ENCODE peak calls at places on chromosomes 2 and 18, in nine cellular contexts. One of them, this sample, is unnamed.

GRCh38 chr2:72144746-72145657 is 2.7 kb downstream of the CYP26B1 start:
- DNase-seq in AG09309: no peak
- DNase-seq in GM12878: no peak
- DNase-seq in upper lobe of right lung: peak; percentile 71
- DNase-seq in RWPE2: peak; percentile 84
- DNase-seq in foreskin fibroblast: no peak
- DNase-seq in BE2C: no peak
- DNase-seq in nephron progenitor cell: peak; percentile 71
- DNase-seq in fibroblast of the aortic adventitia: no peak
- DNase-seq in this sample: no peak

GRCh38 chr18:61635901-61636528 is 256.8 kb downstream of the RNF152 start:
- DNase-seq in foreskin fibroblast: peak; percentile 35
- DNase-seq in AG09309: peak; percentile 2
- DNase-seq in fibroblast of the aortic adventitia: peak; percentile 75
- DNase-seq in RWPE2: no peak
- DNase-seq in GM12878: no peak
- DNase-seq in upper lobe of right lung: peak; percentile 59
- DNase-seq in BE2C: peak; percentile 31
- DNase-seq in nephron progenitor cell: peak; percentile 46
- DNase-seq in this sample: peak; percentile 18

GRCh38 chr2:25851740-25852503 is 26.4 kb downstream of the ASXL2 start:
- DNase-seq in upper lobe of right lung: no peak
- DNase-seq in foreskin fibroblast: peak; percentile 68
- DNase-seq in fibroblast of the aortic adventitia: peak; percentile 93
- DNase-seq in RWPE2: no peak
- DNase-seq in AG09309: peak; percentile 73
- DNase-seq in nephron progenitor cell: no peak
- DNase-seq in BE2C: no peak
- DNase-seq in GM12878: peak; percentile 57
- DNase-seq in this sample: peak; percentile 42

GRCh38 chr2:161134547-161135518 is 25.4 kb upstream of the TANK start:
- DNase-seq in upper lobe of right lung: no peak
- DNase-seq in GM12878: no peak
- DNase-seq in foreskin fibroblast: no peak
- DNase-seq in fibroblast of the aortic adventitia: peak; percentile 48
- DNase-seq in RWPE2: peak; percentile 63
- DNase-seq in nephron progenitor cell: no peak
- DNase-seq in AG09309: no peak
- DNase-seq in BE2C: no peak
- DNase-seq in this sample: no peak

GRCh38 chr2:71948781-71949536 is 198.7 kb downstream of the CYP26B1 start:
- DNase-seq in GM12878: no peak
- DNase-seq in BE2C: no peak
- DNase-seq in nephron progenitor cell: no peak
- DNase-seq in upper lobe of right lung: peak; percentile 45
- DNase-seq in RWPE2: no peak
- DNase-seq in AG09309: peak; percentile 41
- DNase-seq in fibroblast of the aortic adventitia: peak; percentile 85
- DNase-seq in foreskin fibroblast: peak; percentile 40
- DNase-seq in this sample: no peak

GRCh38 chr2:37706784-37707183 is 35.3 kb upstream of the CDC42EP3 start:
- DNase-seq in BE2C: no peak
- DNase-seq in nephron progenitor cell: no peak
- DNase-seq in RWPE2: no peak
- DNase-seq in GM12878: no peak
- DNase-seq in fibroblast of the aortic adventitia: no peak
- DNase-seq in AG09309: no peak
- DNase-seq in foreskin fibroblast: no peak
- DNase-seq in upper lobe of right lung: no peak
- DNase-seq in this sample: no peak

GRCh38 chr2:63050186-63050915 is at the start of gene OTX1:
- DNase-seq in GM12878: peak; percentile 41
- DNase-seq in foreskin fibroblast: peak; percentile 49
- DNase-seq in BE2C: no peak
- DNase-seq in RWPE2: peak; percentile 82
- DNase-seq in AG09309: no peak
- DNase-seq in nephron progenitor cell: peak; percentile 69
- DNase-seq in upper lobe of right lung: peak; percentile 83
- DNase-seq in fibroblast of the aortic adventitia: peak; percentile 49
- DNase-seq in this sample: no peak

GRCh38 chr2:105490204-105490603 is 91.4 kb upstream of the FHL2 start:
- DNase-seq in upper lobe of right lung: no peak
- DNase-seq in BE2C: no peak
- DNase-seq in nephron progenitor cell: no peak
- DNase-seq in GM12878: no peak
- DNase-seq in RWPE2: no peak
- DNase-seq in fibroblast of the aortic adventitia: no peak
- DNase-seq in AG09309: no peak
- DNase-seq in foreskin fibroblast: no peak
- DNase-seq in this sample: no peak

GRCh38 chr2:112821142-112821541 is 15.4 kb downstream of the IL1B start:
- DNase-seq in GM12878: no peak
- DNase-seq in AG09309: no peak
- DNase-seq in fibroblast of the aortic adventitia: no peak
- DNase-seq in nephron progenitor cell: no peak
- DNase-seq in BE2C: no peak
- DNase-seq in upper lobe of right lung: no peak
- DNase-seq in RWPE2: no peak
- DNase-seq in foreskin fibroblast: no peak
- DNase-seq in this sample: no peak

GRCh38 chr2:1041012-1041805 is 90.6 kb downstream of the SNTG2 start:
- DNase-seq in upper lobe of right lung: no peak
- DNase-seq in nephron progenitor cell: no peak
- DNase-seq in AG09309: no peak
- DNase-seq in fibroblast of the aortic adventitia: no peak
- DNase-seq in GM12878: no peak
- DNase-seq in BE2C: no peak
- DNase-seq in RWPE2: no peak
- DNase-seq in foreskin fibroblast: no peak
- DNase-seq in this sample: no peak

GRCh38 chr2:108266218-108266617 is 22.5 kb upstream of the SULT1C2 start:
- DNase-seq in nephron progenitor cell: no peak
- DNase-seq in AG09309: no peak
- DNase-seq in fibroblast of the aortic adventitia: no peak
- DNase-seq in RWPE2: no peak
- DNase-seq in BE2C: no peak
- DNase-seq in upper lobe of right lung: no peak
- DNase-seq in foreskin fibroblast: no peak
- DNase-seq in GM12878: no peak
- DNase-seq in this sample: no peak

GRCh38 chr2:166314022-166314759 is 61.6 kb downstream of the SCN9A start:
- DNase-seq in upper lobe of right lung: no peak
- DNase-seq in fibroblast of the aortic adventitia: peak; percentile 77
- DNase-seq in AG09309: peak; percentile 61
- DNase-seq in foreskin fibroblast: peak; percentile 73
- DNase-seq in RWPE2: no peak
- DNase-seq in BE2C: no peak
- DNase-seq in nephron progenitor cell: no peak
- DNase-seq in GM12878: no peak
- DNase-seq in this sample: peak; percentile 0

GRCh38 chr2:37189452-37190153 is 1.1 kb upstream of the SULT6B1 start:
- DNase-seq in upper lobe of right lung: no peak
- DNase-seq in RWPE2: no peak
- DNase-seq in AG09309: peak; percentile 67
- DNase-seq in GM12878: no peak
- DNase-seq in BE2C: no peak
- DNase-seq in foreskin fibroblast: peak; percentile 88
- DNase-seq in fibroblast of the aortic adventitia: peak; percentile 68
- DNase-seq in nephron progenitor cell: no peak
- DNase-seq in this sample: peak; percentile 59

GRCh38 chr2:129754831-129755230 is 224.6 kb upstream of the RAB6C start:
- DNase-seq in foreskin fibroblast: no peak
- DNase-seq in AG09309: no peak
- DNase-seq in BE2C: no peak
- DNase-seq in upper lobe of right lung: no peak
- DNase-seq in fibroblast of the aortic adventitia: no peak
- DNase-seq in RWPE2: no peak
- DNase-seq in nephron progenitor cell: no peak
- DNase-seq in GM12878: no peak
- DNase-seq in this sample: no peak

GRCh38 chr2:240643093-240643810 is 18.0 kb downstream of the GPR35 start:
- DNase-seq in RWPE2: no peak
- DNase-seq in nephron progenitor cell: no peak
- DNase-seq in GM12878: no peak
- DNase-seq in foreskin fibroblast: no peak
- DNase-seq in BE2C: no peak
- DNase-seq in upper lobe of right lung: peak; percentile 57
- DNase-seq in AG09309: no peak
- DNase-seq in fibroblast of the aortic adventitia: no peak
- DNase-seq in this sample: no peak

GRCh38 chr2:16044946-16045456 is 104.7 kb downstream of the MYCN start:
- DNase-seq in upper lobe of right lung: no peak
- DNase-seq in GM12878: no peak
- DNase-seq in RWPE2: no peak
- DNase-seq in BE2C: no peak
- DNase-seq in AG09309: no peak
- DNase-seq in foreskin fibroblast: no peak
- DNase-seq in nephron progenitor cell: no peak
- DNase-seq in fibroblast of the aortic adventitia: no peak
- DNase-seq in this sample: no peak

GRCh38 chr2:166090346-166090745 is 37.5 kb downstream of the SCN1A start:
- DNase-seq in nephron progenitor cell: no peak
- DNase-seq in GM12878: no peak
- DNase-seq in upper lobe of right lung: no peak
- DNase-seq in AG09309: peak; percentile 14
- DNase-seq in foreskin fibroblast: peak; percentile 43
- DNase-seq in BE2C: no peak
- DNase-seq in fibroblast of the aortic adventitia: peak; percentile 53
- DNase-seq in RWPE2: no peak
- DNase-seq in this sample: no peak

GRCh38 chr2:168338292-168338691 is 90.9 kb upstream of the STK39 start:
- DNase-seq in BE2C: no peak
- DNase-seq in foreskin fibroblast: no peak
- DNase-seq in nephron progenitor cell: no peak
- DNase-seq in AG09309: no peak
- DNase-seq in RWPE2: no peak
- DNase-seq in upper lobe of right lung: no peak
- DNase-seq in GM12878: no peak
- DNase-seq in fibroblast of the aortic adventitia: no peak
- DNase-seq in this sample: no peak

GRCh38 chr2:194087569-194087968 is 1569.5 kb upstream of the SLC39A10 start:
- DNase-seq in fibroblast of the aortic adventitia: peak; percentile 43
- DNase-seq in foreskin fibroblast: no peak
- DNase-seq in nephron progenitor cell: no peak
- DNase-seq in GM12878: no peak
- DNase-seq in RWPE2: no peak
- DNase-seq in upper lobe of right lung: no peak
- DNase-seq in AG09309: no peak
- DNase-seq in BE2C: peak; percentile 24
- DNase-seq in this sample: no peak

GRCh38 chr2:236862526-236862925 is 223.2 kb upstream of the COPS8 start:
- DNase-seq in fibroblast of the aortic adventitia: no peak
- DNase-seq in foreskin fibroblast: peak; percentile 30
- DNase-seq in upper lobe of right lung: no peak
- DNase-seq in GM12878: no peak
- DNase-seq in RWPE2: no peak
- DNase-seq in nephron progenitor cell: no peak
- DNase-seq in AG09309: peak; percentile 7
- DNase-seq in BE2C: no peak
- DNase-seq in this sample: no peak

GRCh38 chr2:165573534-165574461 is 104.3 kb downstream of the CSRNP3 start:
- DNase-seq in fibroblast of the aortic adventitia: peak; percentile 5
- DNase-seq in GM12878: no peak
- DNase-seq in foreskin fibroblast: no peak
- DNase-seq in nephron progenitor cell: peak; percentile 80
- DNase-seq in BE2C: peak; percentile 66
- DNase-seq in AG09309: no peak
- DNase-seq in upper lobe of right lung: peak; percentile 48
- DNase-seq in RWPE2: no peak
- DNase-seq in this sample: peak; percentile 37

GRCh38 chr2:241798081-241798630 is 10.8 kb upstream of the NEU4 start:
- DNase-seq in BE2C: peak; percentile 45
- DNase-seq in AG09309: no peak
- DNase-seq in RWPE2: peak; percentile 55
- DNase-seq in GM12878: no peak
- DNase-seq in foreskin fibroblast: no peak
- DNase-seq in fibroblast of the aortic adventitia: no peak
- DNase-seq in nephron progenitor cell: no peak
- DNase-seq in upper lobe of right lung: peak; percentile 53
- DNase-seq in this sample: no peak

DNA sequence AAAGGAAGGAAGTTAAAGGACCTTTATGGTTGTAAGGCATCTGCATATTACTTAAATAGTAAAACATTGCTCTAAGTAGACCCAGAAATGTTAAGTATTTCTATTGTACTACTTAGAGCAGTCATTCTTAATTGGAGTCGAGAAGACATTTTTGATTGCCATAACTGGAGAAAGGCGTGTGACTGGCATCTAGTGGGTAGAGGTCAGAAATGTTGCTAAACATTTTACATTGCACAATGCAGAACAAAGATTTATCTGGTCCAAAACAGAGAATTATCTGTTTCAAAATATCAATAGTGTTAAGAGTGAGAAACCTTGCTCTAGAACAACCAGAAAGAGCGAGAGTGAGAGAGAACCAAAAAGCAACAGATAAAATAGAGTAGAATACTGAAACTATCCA is 23.3 kb upstream of the ROCK1 start:
- DNase-seq in foreskin fibroblast: peak; percentile 35
- DNase-seq in BE2C: no peak
- DNase-seq in nephron progenitor cell: no peak
- DNase-seq in GM12878: no peak
- DNase-seq in upper lobe of right lung: no peak
- DNase-seq in RWPE2: no peak
- DNase-seq in AG09309: no peak
- DNase-seq in fibroblast of the aortic adventitia: peak; percentile 45
- DNase-seq in this sample: no peak
- TF ChIP-seq CTCF in foreskin fibroblast: no peak
- TF ChIP-seq CTCF in BE2C: peak; percentile 18
- TF ChIP-seq CTCF in nephron progenitor cell: no peak
- TF ChIP-seq CTCF in GM12878: peak; percentile 24
- TF ChIP-seq CTCF in upper lobe of right lung: peak; percentile 49
- TF ChIP-seq CTCF in RWPE2: peak; percentile 58
- TF ChIP-seq CTCF in AG09309: peak; percentile 42
- TF ChIP-seq CTCF in fibroblast of the aortic adventitia: peak; percentile 12
- TF ChIP-seq CTCF in this sample: peak; percentile 54

GRCh38 chr2:52810460-52810859 is 957.1 kb upstream of the CHAC2 start:
- DNase-seq in fibroblast of the aortic adventitia: peak; percentile 60
- DNase-seq in BE2C: no peak
- DNase-seq in upper lobe of right lung: no peak
- DNase-seq in RWPE2: no peak
- DNase-seq in nephron progenitor cell: no peak
- DNase-seq in AG09309: no peak
- DNase-seq in foreskin fibroblast: no peak
- DNase-seq in GM12878: no peak
- DNase-seq in this sample: peak; percentile 15
- TF ChIP-seq CTCF in fibroblast of the aortic adventitia: peak; percentile 42
- TF ChIP-seq CTCF in BE2C: peak; percentile 47
- TF ChIP-seq CTCF in upper lobe of right lung: peak; percentile 29
- TF ChIP-seq CTCF in RWPE2: peak; percentile 60
- TF ChIP-seq CTCF in nephron progenitor cell: no peak
- TF ChIP-seq CTCF in AG09309: no peak
- TF ChIP-seq CTCF in foreskin fibroblast: no peak
- TF ChIP-seq CTCF in GM12878: peak; percentile 27
- TF ChIP-seq CTCF in this sample: peak; percentile 67

GRCh38 chr2:98099939-98100743 is 13.2 kb downstream of the VWA3B start:
- DNase-seq in fibroblast of the aortic adventitia: no peak
- DNase-seq in upper lobe of right lung: no peak
- DNase-seq in nephron progenitor cell: no peak
- DNase-seq in AG09309: no peak
- DNase-seq in foreskin fibroblast: no peak
- DNase-seq in RWPE2: no peak
- DNase-seq in GM12878: no peak
- DNase-seq in BE2C: no peak
- DNase-seq in this sample: no peak
- TF ChIP-seq CTCF in fibroblast of the aortic adventitia: no peak
- TF ChIP-seq CTCF in upper lobe of right lung: no peak
- TF ChIP-seq CTCF in nephron progenitor cell: no peak
- TF ChIP-seq CTCF in AG09309: no peak
- TF ChIP-seq CTCF in foreskin fibroblast: no peak
- TF ChIP-seq CTCF in RWPE2: no peak
- TF ChIP-seq CTCF in GM12878: no peak
- TF ChIP-seq CTCF in BE2C: no peak
- TF ChIP-seq CTCF in this sample: no peak

GRCh38 chr2:215950009-215950408 is 63.3 kb downstream of the MREG start:
- DNase-seq in upper lobe of right lung: no peak
- DNase-seq in RWPE2: no peak
- DNase-seq in GM12878: peak; percentile 30
- DNase-seq in fibroblast of the aortic adventitia: peak; percentile 65
- DNase-seq in AG09309: peak; percentile 28
- DNase-seq in nephron progenitor cell: no peak
- DNase-seq in BE2C: no peak
- DNase-seq in foreskin fibroblast: peak; percentile 25
- DNase-seq in this sample: no peak
- TF ChIP-seq CTCF in upper lobe of right lung: peak; percentile 46
- TF ChIP-seq CTCF in RWPE2: peak; percentile 83
- TF ChIP-seq CTCF in GM12878: peak; percentile 46
- TF ChIP-seq CTCF in fibroblast of the aortic adventitia: peak; percentile 61
- TF ChIP-seq CTCF in AG09309: peak; percentile 59
- TF ChIP-seq CTCF in nephron progenitor cell: peak; percentile 55
- TF ChIP-seq CTCF in BE2C: peak; percentile 75
- TF ChIP-seq CTCF in foreskin fibroblast: peak; percentile 50
- TF ChIP-seq CTCF in this sample: peak; percentile 69